ENCODE peak calls at places on chromosomes 16 and 17, in ten cellular contexts. B is PC-9; U is skeletal muscle cell; Y is cardiac muscle cell; R is epithelial cell of proximal tubule; V is naive thymus-derived CD4-positive, alpha-beta T cell; T is fibroblast of the aortic adventitia; K is adipocyte; W is BJ; F is foreskin fibroblast. Z is an unnamed sample.

GRCh38 chr16:56588781-56589140 is 567 bp upstream of the MT3 start:
- DNase-seq in B (no peak), U (no peak), Y (no peak), R (no peak), V (no peak), T (no peak), K (no peak), W (no peak), F (no peak), Z (no peak)

GRCh38 chr17:56992364-56992763 is 14.4 kb downstream of the SCPEP1 start:
- DNase-seq in B (no peak), U (no peak), Y (no peak), R (no peak), V (no peak), T (no peak), K (no peak), W (no peak), F (no peak), Z (no peak)

GRCh38 chr17:43713494-43714162 is 45.0 kb downstream of the SOST start:
- DNase-seq in B (no peak), U (no peak), Y (peak), R (no peak), V (peak), T (no peak), K (peak), W (no peak), F (peak), Z (no peak)

GRCh38 chr17:40463122-40463550 is 19.9 kb downstream of the IGFBP4 start:
- DNase-seq in B (no peak), U (no peak), Y (no peak), R (no peak), V (no peak), T (no peak), K (no peak), W (no peak), F (no peak), Z (no peak)

GRCh38 chr16:80055831-80056230 is 455.3 kb upstream of the MAF start:
- DNase-seq in B (no peak), U (no peak), Y (no peak), R (no peak), V (no peak), T (no peak), K (no peak), W (no peak), F (no peak), Z (no peak)

GRCh38 chr17:79870540-79870939 is 31.3 kb upstream of the CBX4 start:
- DNase-seq in B (no peak), U (no peak), Y (no peak), R (no peak), V (no peak), T (no peak), K (no peak), W (no peak), F (no peak), Z (no peak)

GRCh38 chr17:42182927-42183734 is 2.1 kb downstream of the HCRT start:
- DNase-seq in B (no peak), U (no peak), Y (peak), R (no peak), V (no peak), T (peak), K (peak), W (no peak), F (peak), Z (no peak)

GRCh38 chr16:74921051-74921450 is 63.9 kb downstream of the WDR59 start:
- DNase-seq in B (no peak), U (no peak), Y (no peak), R (no peak), V (no peak), T (no peak), K (no peak), W (no peak), F (no peak), Z (no peak)

GRCh38 chr17:81902653-81903414 is 796 bp downstream of the NPB start:
- DNase-seq in B (no peak), U (no peak), Y (no peak), R (no peak), V (no peak), T (no peak), K (no peak), W (no peak), F (no peak), Z (no peak)

DNA sequence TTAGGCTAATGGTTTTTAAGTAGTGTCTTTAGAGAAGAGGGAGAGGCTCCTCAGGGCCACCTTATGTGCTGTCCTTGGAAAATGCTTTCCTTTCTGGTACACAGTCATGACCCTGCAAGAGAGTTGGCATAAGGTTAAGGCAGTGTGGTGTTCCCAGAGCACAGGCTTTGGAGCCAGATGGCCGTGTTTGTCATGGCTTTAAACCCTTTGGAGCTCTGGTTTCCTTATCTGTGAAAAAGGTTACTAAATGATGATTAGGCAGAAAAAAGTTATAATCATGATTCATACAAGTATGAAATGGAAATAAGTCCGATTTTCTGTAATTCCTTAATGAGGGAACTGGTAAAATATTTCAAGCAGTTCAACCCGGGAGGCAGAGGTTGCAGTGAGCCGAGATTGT is 13.2 kb downstream of the UTP4 start:
- DNase-seq in B (no peak), U (no peak), Y (peak), R (no peak), V (no peak), T (peak), K (no peak), W (no peak), F (no peak), Z (no peak)
- H3K4me3 ChIP-seq in B (no peak), U (no peak), Y (no peak), R (peak), V (no peak), T (no peak), K (peak), W (no peak), F (no peak), Z (no peak)

DNA sequence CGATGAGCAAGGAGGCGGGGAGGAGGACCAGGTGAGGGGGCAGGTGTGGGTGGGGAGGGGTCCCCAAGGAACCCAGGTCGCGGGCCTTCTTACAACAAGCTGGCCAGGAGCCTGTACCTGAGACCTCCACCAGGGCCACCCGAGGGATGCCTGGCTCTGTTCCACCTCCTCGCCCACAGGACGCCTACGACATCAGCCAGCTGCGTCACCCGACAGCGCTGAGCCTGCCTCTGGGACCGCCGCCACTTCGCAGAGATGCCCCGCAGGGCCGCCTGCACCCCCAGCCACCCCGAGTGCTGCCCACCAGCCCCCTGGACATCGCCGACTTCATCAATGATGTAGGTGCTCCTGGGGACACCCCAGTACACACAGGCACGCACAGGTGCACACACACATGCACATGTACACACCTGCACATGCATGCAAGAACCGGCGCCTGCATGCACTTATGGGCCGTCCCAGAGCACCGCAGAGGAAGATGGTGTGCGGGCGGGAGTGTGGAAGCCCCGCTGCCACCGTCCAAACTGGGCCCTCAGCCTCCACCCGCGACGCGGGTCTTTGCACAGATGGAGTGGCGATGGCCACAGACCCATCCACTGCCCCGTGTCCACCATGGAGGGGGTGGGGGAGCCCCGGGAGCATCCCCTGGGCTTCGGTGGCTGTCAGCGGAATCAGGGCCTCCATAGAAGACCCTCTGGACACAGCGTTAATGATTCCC is 6.6 kb downstream of the SLC22A31 start:
- DNase-seq in B (no peak), U (no peak), Y (no peak), R (no peak), V (no peak), T (no peak), K (no peak), W (no peak), F (no peak), Z (no peak)
- H3K4me3 ChIP-seq in B (no peak), U (peak), Y (no peak), R (no peak), V (no peak), T (no peak), K (no peak), W (no peak), F (peak), Z (no peak)

DNA sequence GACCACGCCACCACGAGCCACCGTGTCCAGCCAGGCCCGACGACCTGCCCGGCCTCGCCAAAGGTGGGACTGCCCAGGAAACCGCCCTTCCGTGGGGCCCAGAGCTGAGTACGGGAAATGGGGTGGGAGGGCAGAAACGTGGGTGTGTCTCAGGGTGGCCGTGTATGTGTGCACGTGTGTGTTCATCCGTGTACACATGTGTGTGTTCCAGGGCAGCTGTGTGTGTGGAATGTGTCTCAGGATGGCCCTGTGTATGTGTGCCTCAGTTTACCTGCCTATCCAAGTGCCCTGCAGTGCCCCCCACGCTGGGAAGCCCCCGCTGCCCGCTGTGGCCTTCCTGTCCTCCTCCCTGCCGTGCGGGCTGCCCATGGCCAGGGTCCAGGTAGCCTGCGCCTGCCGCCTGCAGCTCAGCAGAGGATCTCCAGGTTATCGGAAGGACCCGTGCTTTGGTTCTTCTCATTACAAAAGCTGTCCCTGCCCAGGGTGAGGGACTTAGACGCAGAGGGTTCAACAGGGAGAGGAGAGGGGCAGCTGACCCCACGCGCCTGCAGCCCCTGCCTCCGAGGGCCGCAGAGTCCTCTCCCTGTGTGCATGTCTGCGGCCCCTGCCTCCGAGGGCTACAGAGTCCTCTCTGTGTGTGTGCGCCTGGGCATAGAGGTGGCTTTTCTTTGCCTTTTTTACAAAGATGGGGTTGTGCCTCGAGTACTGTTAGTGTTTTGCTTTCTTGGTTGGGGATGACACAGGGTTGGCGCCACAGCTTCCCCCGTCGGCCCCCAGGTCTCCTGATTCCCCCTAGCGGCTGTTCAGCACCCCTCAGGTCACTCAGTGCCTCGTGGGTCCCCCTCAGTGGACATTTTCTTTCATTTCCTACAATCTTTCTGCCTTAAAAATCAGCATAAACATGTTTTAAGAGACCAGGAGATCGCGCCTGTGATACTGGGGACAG is 23.6 kb downstream of the ZNF469 start:
- DNase-seq in B (no peak), U (no peak), Y (no peak), R (no peak), V (no peak), T (peak), K (no peak), W (no peak), F (no peak), Z (no peak)
- H3K4me3 ChIP-seq in B (no peak), U (peak), Y (no peak), R (no peak), V (no peak), T (peak), K (peak), W (no peak), F (peak), Z (no peak)

GRCh38 chr17:1197781-1198490 is 18.2 kb upstream of the ABR start:
- DNase-seq in B (no peak), U (peak), Y (peak), R (no peak), V (peak), T (no peak), K (peak), W (no peak), F (no peak), Z (peak)
- H3K4me3 ChIP-seq in B (no peak), U (no peak), Y (no peak), R (no peak), V (peak), T (no peak), K (no peak), W (no peak), F (no peak), Z (peak)

DNA sequence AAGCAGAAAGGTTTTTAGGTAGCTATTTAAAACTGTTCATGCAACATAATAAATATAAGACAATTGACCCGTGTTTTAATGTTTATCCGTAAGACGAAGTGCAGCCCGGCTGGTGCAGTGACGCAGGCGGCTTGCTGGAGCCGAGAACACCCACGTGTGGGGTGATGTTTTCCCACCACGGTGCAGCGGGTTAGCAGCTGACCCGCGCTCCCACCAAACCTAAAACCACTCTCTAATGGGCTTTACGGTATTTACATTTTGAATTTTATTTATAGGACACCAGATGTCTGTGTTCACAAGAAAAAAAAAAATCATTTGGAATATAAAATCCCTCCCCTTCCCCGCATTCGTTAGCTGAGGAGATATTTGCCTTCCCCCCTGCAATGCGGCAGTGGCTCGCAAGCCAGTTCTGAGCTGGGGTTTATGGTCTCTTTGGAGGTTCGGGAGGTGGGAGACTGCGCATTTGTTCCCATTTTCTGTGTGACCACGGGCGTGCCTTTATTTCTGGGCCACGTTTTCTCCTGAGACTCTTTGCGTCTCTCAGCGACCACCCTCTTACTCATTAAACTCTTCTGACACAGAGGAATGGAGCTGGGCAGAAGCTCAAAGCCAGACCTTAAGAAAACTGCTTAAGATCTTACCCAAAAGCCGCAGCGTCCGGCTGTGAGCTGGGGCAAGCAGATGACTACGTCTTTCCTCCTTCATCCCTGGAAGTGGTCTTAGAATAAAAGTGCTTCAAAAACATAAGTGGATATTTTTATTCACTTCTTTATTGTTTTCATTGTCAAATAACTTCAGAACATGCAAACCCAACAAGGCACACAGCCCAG is 301.1 kb downstream of the IRF8 start:
- DNase-seq in B (no peak), U (no peak), Y (no peak), R (no peak), V (no peak), T (no peak), K (peak), W (no peak), F (no peak), Z (no peak)
- H3K4me3 ChIP-seq in B (no peak), U (no peak), Y (no peak), R (no peak), V (no peak), T (no peak), K (no peak), W (no peak), F (no peak), Z (no peak)

Z was measured in effector memory CD4-positive, alpha-beta T cell.